ENCODE peak calls at places on chromosome 11, in six cellular contexts. One of them, this sample, is unnamed.

GRCh38 chr11:116035972-116036371 is 531.8 kb upstream of the CADM1 start:
- DNase-seq in substantia nigra: no peak
- DNase-seq in psoas muscle: no peak
- DNase-seq in IMR-90: no peak
- DNase-seq in cardiac muscle cell: no peak
- DNase-seq in epithelial cell of prostate: no peak
- DNase-seq in this sample: no peak

GRCh38 chr11:19345519-19345847 is 104.7 kb upstream of the E2F8 start:
- DNase-seq in substantia nigra: no peak
- DNase-seq in psoas muscle: peak
- DNase-seq in IMR-90: no peak
- DNase-seq in cardiac muscle cell: peak
- DNase-seq in epithelial cell of prostate: no peak
- DNase-seq in this sample: no peak

GRCh38 chr11:296976-297665 is 2.2 kb downstream of the IFITM5 start:
- DNase-seq in substantia nigra: no peak
- DNase-seq in psoas muscle: peak
- DNase-seq in IMR-90: no peak
- DNase-seq in cardiac muscle cell: no peak
- DNase-seq in epithelial cell of prostate: no peak
- DNase-seq in this sample: no peak

GRCh38 chr11:132318421-132319157 is 948.2 kb downstream of the NTM start:
- DNase-seq in substantia nigra: no peak
- DNase-seq in psoas muscle: no peak
- DNase-seq in IMR-90: peak
- DNase-seq in cardiac muscle cell: peak
- DNase-seq in epithelial cell of prostate: peak
- DNase-seq in this sample: peak

GRCh38 chr11:16191212-16191851 is 165.0 kb downstream of the SOX6 start:
- DNase-seq in substantia nigra: no peak
- DNase-seq in psoas muscle: no peak
- DNase-seq in IMR-90: peak
- DNase-seq in cardiac muscle cell: no peak
- DNase-seq in epithelial cell of prostate: no peak
- DNase-seq in this sample: peak

GRCh38 chr11:67120881-67121710 is 2.0 kb downstream of the KDM2A start:
- DNase-seq in substantia nigra: no peak
- DNase-seq in psoas muscle: no peak
- DNase-seq in IMR-90: peak
- DNase-seq in cardiac muscle cell: peak
- DNase-seq in epithelial cell of prostate: peak
- DNase-seq in this sample: no peak

GRCh38 chr11:78176605-78177141 is 11.8 kb downstream of the KCTD21 start:
- DNase-seq in substantia nigra: no peak
- DNase-seq in psoas muscle: no peak
- DNase-seq in IMR-90: no peak
- DNase-seq in cardiac muscle cell: no peak
- DNase-seq in epithelial cell of prostate: no peak
- DNase-seq in this sample: no peak

GRCh38 chr11:67372232-67372992 is 986 bp downstream of the CLCF1 start:
- DNase-seq in substantia nigra: no peak
- DNase-seq in psoas muscle: peak
- DNase-seq in IMR-90: no peak
- DNase-seq in cardiac muscle cell: no peak
- DNase-seq in epithelial cell of prostate: no peak
- DNase-seq in this sample: no peak

GRCh38 chr11:110032957-110033570 is 60.1 kb upstream of the ZC3H12C start:
- DNase-seq in substantia nigra: no peak
- DNase-seq in psoas muscle: no peak
- DNase-seq in IMR-90: no peak
- DNase-seq in cardiac muscle cell: no peak
- DNase-seq in epithelial cell of prostate: peak
- DNase-seq in this sample: peak

GRCh38 chr11:111637885-111638284 is 35.6 kb downstream of the SIK2 start:
- DNase-seq in substantia nigra: no peak
- DNase-seq in psoas muscle: no peak
- DNase-seq in IMR-90: no peak
- DNase-seq in cardiac muscle cell: no peak
- DNase-seq in epithelial cell of prostate: no peak
- DNase-seq in this sample: no peak

GRCh38 chr11:3083321-3083720 is 26.1 kb upstream of the CARS1 start:
- DNase-seq in substantia nigra: no peak
- DNase-seq in psoas muscle: no peak
- DNase-seq in IMR-90: no peak
- DNase-seq in cardiac muscle cell: no peak
- DNase-seq in epithelial cell of prostate: no peak
- DNase-seq in this sample: no peak

GRCh38 chr11:71153005-71153395 is 99.4 kb downstream of the SHANK2 start:
- DNase-seq in substantia nigra: no peak
- DNase-seq in psoas muscle: no peak
- DNase-seq in IMR-90: peak
- DNase-seq in cardiac muscle cell: peak
- DNase-seq in epithelial cell of prostate: peak
- DNase-seq in this sample: peak

GRCh38 chr11:100867601-100868000 is 180.5 kb downstream of the ARHGAP42 start:
- DNase-seq in substantia nigra: no peak
- DNase-seq in psoas muscle: no peak
- DNase-seq in IMR-90: no peak
- DNase-seq in cardiac muscle cell: no peak
- DNase-seq in epithelial cell of prostate: no peak
- DNase-seq in this sample: no peak

GRCh38 chr11:98572941-98573340 is 447.8 kb upstream of the CNTN5 start:
- DNase-seq in substantia nigra: no peak
- DNase-seq in psoas muscle: no peak
- DNase-seq in IMR-90: no peak
- DNase-seq in cardiac muscle cell: no peak
- DNase-seq in epithelial cell of prostate: no peak
- DNase-seq in this sample: no peak

GRCh38 chr11:2685566-2686359 is 14.0 kb downstream of the KCNQ1OT1 start:
- DNase-seq in substantia nigra: no peak
- DNase-seq in psoas muscle: no peak
- DNase-seq in IMR-90: no peak
- DNase-seq in cardiac muscle cell: no peak
- DNase-seq in epithelial cell of prostate: no peak
- DNase-seq in this sample: no peak

GRCh38 chr11:112132737-112133136 is 31.2 kb downstream of the IL18 start:
- DNase-seq in substantia nigra: no peak
- DNase-seq in psoas muscle: no peak
- DNase-seq in IMR-90: no peak
- DNase-seq in cardiac muscle cell: no peak
- DNase-seq in epithelial cell of prostate: no peak
- DNase-seq in this sample: no peak

GRCh38 chr11:95245038-95245437 is 14.0 kb upstream of the SESN3 start:
- DNase-seq in substantia nigra: no peak
- DNase-seq in psoas muscle: no peak
- DNase-seq in IMR-90: peak
- DNase-seq in cardiac muscle cell: peak
- DNase-seq in epithelial cell of prostate: peak
- DNase-seq in this sample: peak

GRCh38 chr11:65126624-65127274 is 4.6 kb downstream of the MRPL49 start:
- DNase-seq in substantia nigra: no peak
- DNase-seq in psoas muscle: no peak
- DNase-seq in IMR-90: no peak
- DNase-seq in cardiac muscle cell: no peak
- DNase-seq in epithelial cell of prostate: no peak
- DNase-seq in this sample: no peak

GRCh38 chr11:97548280-97548679 is 1158.5 kb downstream of the JRKL start:
- DNase-seq in substantia nigra: no peak
- DNase-seq in psoas muscle: no peak
- DNase-seq in IMR-90: no peak
- DNase-seq in cardiac muscle cell: no peak
- DNase-seq in epithelial cell of prostate: no peak
- DNase-seq in this sample: no peak

GRCh38 chr11:126355926-126356897 is 726 bp downstream of the ST3GAL4 start:
- DNase-seq in substantia nigra: peak
- DNase-seq in psoas muscle: peak
- DNase-seq in IMR-90: no peak
- DNase-seq in cardiac muscle cell: no peak
- DNase-seq in epithelial cell of prostate: no peak
- DNase-seq in this sample: peak

GRCh38 chr11:94201004-94201465 is 72.4 kb downstream of the PANX1 start:
- DNase-seq in substantia nigra: no peak
- DNase-seq in psoas muscle: no peak
- DNase-seq in IMR-90: peak
- DNase-seq in cardiac muscle cell: no peak
- DNase-seq in epithelial cell of prostate: no peak
- DNase-seq in this sample: no peak

GRCh38 chr11:65586676-65587075 is 8.9 kb downstream of the KCNK7 start:
- DNase-seq in substantia nigra: no peak
- DNase-seq in psoas muscle: no peak
- DNase-seq in IMR-90: no peak
- DNase-seq in cardiac muscle cell: peak
- DNase-seq in epithelial cell of prostate: no peak
- DNase-seq in this sample: no peak

GRCh38 chr11:25981998-25982397 is 349.9 kb upstream of the ANO3 start:
- DNase-seq in substantia nigra: no peak
- DNase-seq in psoas muscle: no peak
- DNase-seq in IMR-90: peak
- DNase-seq in cardiac muscle cell: peak
- DNase-seq in epithelial cell of prostate: no peak
- DNase-seq in this sample: peak

DNA sequence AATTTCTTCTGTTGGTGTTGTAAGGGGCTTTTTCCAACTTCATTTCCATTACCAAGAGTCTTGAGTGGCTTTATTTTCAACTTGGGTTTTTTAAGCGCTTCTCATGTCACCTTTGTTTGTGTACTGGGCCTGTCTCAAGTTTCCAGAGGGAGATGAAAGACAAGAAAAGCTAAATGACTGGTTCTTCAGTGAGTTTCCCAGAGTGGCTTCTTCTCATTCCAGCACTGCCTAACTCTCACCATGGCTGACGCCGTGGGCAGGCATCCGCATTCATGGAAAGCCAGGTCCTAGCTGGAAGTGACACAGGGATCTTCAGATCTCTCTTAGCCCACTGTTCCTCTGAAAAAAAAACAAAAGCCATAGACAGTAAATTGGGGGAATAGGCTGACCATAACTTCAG is 28.6 kb downstream of the MARK2 start:
- DNase-seq in substantia nigra: no peak
- DNase-seq in psoas muscle: no peak
- DNase-seq in IMR-90: no peak
- DNase-seq in cardiac muscle cell: no peak
- DNase-seq in epithelial cell of prostate: no peak
- DNase-seq in this sample: no peak
- H3K27ac ChIP-seq in substantia nigra: no peak
- H3K27ac ChIP-seq in psoas muscle: no peak
- H3K27ac ChIP-seq in IMR-90: no peak
- H3K27ac ChIP-seq in cardiac muscle cell: peak
- H3K27ac ChIP-seq in epithelial cell of prostate: no peak
- H3K27ac ChIP-seq in this sample: no peak

DNA sequence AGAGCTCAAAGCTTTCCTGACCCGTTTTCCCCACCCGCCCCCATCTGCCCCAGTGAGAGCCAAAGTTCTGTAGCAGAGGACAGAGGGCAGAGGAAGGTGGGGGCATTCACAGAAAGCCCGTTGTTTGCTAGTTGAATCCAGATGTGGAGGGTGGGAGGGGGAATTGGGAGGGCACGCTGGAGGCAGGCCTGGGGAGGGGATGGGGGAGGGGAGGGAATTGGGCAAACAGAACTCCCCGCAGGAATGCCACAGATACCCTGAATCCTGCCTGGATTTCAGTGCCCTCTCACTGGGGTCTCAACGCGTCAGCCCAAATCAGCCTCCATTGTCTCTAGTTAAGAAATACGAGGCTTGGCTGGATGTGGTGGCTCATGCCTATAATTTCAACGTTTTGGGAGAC is 12.9 kb upstream of the OAF start:
- DNase-seq in substantia nigra: no peak
- DNase-seq in psoas muscle: no peak
- DNase-seq in IMR-90: no peak
- DNase-seq in cardiac muscle cell: no peak
- DNase-seq in epithelial cell of prostate: no peak
- DNase-seq in this sample: no peak
- H3K27ac ChIP-seq in substantia nigra: peak
- H3K27ac ChIP-seq in psoas muscle: no peak
- H3K27ac ChIP-seq in IMR-90: no peak
- H3K27ac ChIP-seq in cardiac muscle cell: no peak
- H3K27ac ChIP-seq in epithelial cell of prostate: no peak
- H3K27ac ChIP-seq in this sample: no peak

GRCh38 chr11:46966773-46967172 is 30.2 kb downstream of the CSTPP1 start:
- DNase-seq in substantia nigra: no peak
- DNase-seq in psoas muscle: no peak
- DNase-seq in IMR-90: no peak
- DNase-seq in cardiac muscle cell: no peak
- DNase-seq in epithelial cell of prostate: no peak
- DNase-seq in this sample: no peak

GRCh38 chr11:46963848-46964247 is 27.3 kb downstream of the CSTPP1 start:
- DNase-seq in substantia nigra: no peak
- DNase-seq in psoas muscle: no peak
- DNase-seq in IMR-90: no peak
- DNase-seq in cardiac muscle cell: no peak
- DNase-seq in epithelial cell of prostate: no peak
- DNase-seq in this sample: no peak

GRCh38 chr11:46969379-46969778 is 32.8 kb downstream of the CSTPP1 start:
- DNase-seq in substantia nigra: no peak
- DNase-seq in psoas muscle: no peak
- DNase-seq in IMR-90: no peak
- DNase-seq in cardiac muscle cell: no peak
- DNase-seq in epithelial cell of prostate: no peak
- DNase-seq in this sample: no peak

GRCh38 chr11:46970913-46971625 is 34.5 kb downstream of the CSTPP1 start:
- DNase-seq in substantia nigra: no peak
- DNase-seq in psoas muscle: no peak
- DNase-seq in IMR-90: no peak
- DNase-seq in cardiac muscle cell: no peak
- DNase-seq in epithelial cell of prostate: no peak
- DNase-seq in this sample: no peak

DNA sequence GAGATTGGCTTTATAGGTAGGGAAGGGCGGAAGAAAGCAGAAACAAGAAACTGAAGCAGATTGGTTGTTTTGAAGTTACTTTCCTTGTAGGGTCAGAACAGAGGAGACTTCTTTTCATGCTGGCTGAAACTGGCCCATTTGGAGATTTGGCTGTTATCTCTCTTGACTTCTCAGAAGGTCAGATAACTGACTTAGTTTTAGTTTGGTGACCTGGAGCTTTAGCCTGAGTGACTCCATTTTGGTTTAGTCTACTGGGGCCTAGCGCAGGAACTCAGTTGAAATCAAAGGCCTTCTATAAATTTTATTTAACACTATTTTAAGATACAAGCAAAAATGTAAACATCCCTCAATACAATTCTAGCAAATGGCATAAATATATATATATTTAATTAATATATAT is 31.4 kb downstream of the CSTPP1 start:
- DNase-seq in substantia nigra: no peak
- DNase-seq in psoas muscle: no peak
- DNase-seq in IMR-90: no peak
- DNase-seq in cardiac muscle cell: no peak
- DNase-seq in epithelial cell of prostate: no peak
- DNase-seq in this sample: no peak
- H3K27ac ChIP-seq in substantia nigra: no peak
- H3K27ac ChIP-seq in psoas muscle: no peak
- H3K27ac ChIP-seq in IMR-90: no peak
- H3K27ac ChIP-seq in cardiac muscle cell: no peak
- H3K27ac ChIP-seq in epithelial cell of prostate: no peak
- H3K27ac ChIP-seq in this sample: no peak

GRCh38 chr11:113161671-113162589 is 152.5 kb upstream of the TTC12 start:
- DNase-seq in substantia nigra: no peak
- DNase-seq in psoas muscle: no peak
- DNase-seq in IMR-90: no peak
- DNase-seq in cardiac muscle cell: no peak
- DNase-seq in epithelial cell of prostate: no peak
- DNase-seq in this sample: no peak
- H3K27ac ChIP-seq in substantia nigra: peak
- H3K27ac ChIP-seq in psoas muscle: no peak
- H3K27ac ChIP-seq in IMR-90: no peak
- H3K27ac ChIP-seq in cardiac muscle cell: no peak
- H3K27ac ChIP-seq in epithelial cell of prostate: no peak
- H3K27ac ChIP-seq in this sample: no peak

This sample was measured in RWPE1.